ENCODE peak calls at places on chromosome 19, in six cellular contexts. L is PC-3, G is hepatocyte, W is neural progenitor cell, V is HCT116, F is MM.1S. K is an unnamed sample.

GRCh38 chr19:8145969-8146368 is 3.4 kb downstream of the FBN3 start:
- DNase-seq in F (peak), G (no peak), W (peak), L (peak), V (no peak), K (peak)

GRCh38 chr19:50842130-50842529 is 8.8 kb upstream of the KLK15 start:
- DNase-seq in G (no peak), V (no peak), W (no peak), F (no peak), L (no peak), K (no peak)

GRCh38 chr19:42989851-42990250 is 36.4 kb downstream of the PSG11 start:
- DNase-seq in F (no peak), G (no peak), V (no peak), W (no peak), L (no peak), K (no peak)

GRCh38 chr19:35225951-35226350 is 2.6 kb downstream of the FAM187B start:
- DNase-seq in G (no peak), W (no peak), V (no peak), F (no peak), L (no peak), K (no peak)

GRCh38 chr19:3398114-3398899 is 31.9 kb downstream of the NFIC start:
- DNase-seq in V (no peak), G (peak), F (no peak), L (no peak), W (peak), K (no peak)

GRCh38 chr19:46984077-46985010 is 35.3 kb upstream of the NPAS1 start:
- DNase-seq in F (no peak), L (peak), W (no peak), G (peak), V (no peak), K (no peak)

GRCh38 chr19:3073159-3073563 is 10.9 kb upstream of the TLE5 start:
- DNase-seq in F (no peak), W (no peak), L (no peak), V (peak), G (no peak), K (no peak)

GRCh38 chr19:44258835-44259413 is 762 bp upstream of the ZNF233 start:
- DNase-seq in G (no peak), W (no peak), V (no peak), F (no peak), L (peak), K (no peak)

GRCh38 chr19:50425581-50425980 is 6.8 kb downstream of the SPIB start:
- DNase-seq in W (no peak), L (no peak), F (no peak), V (no peak), G (no peak), K (no peak)

GRCh38 chr19:56120371-56121179 is 520 bp downstream of the ZNF787 start:
- DNase-seq in V (peak), F (peak), L (peak), G (peak), W (peak), K (peak)

GRCh38 chr19:23273022-23273593 is 22.9 kb upstream of the ZNF724 start:
- DNase-seq in L (no peak), W (peak), G (no peak), V (no peak), F (peak), K (peak)

GRCh38 chr19:15641901-15642491 is 1.3 kb downstream of the CYP4F3 start:
- DNase-seq in V (no peak), F (no peak), G (no peak), W (no peak), L (no peak), K (no peak)

GRCh38 chr19:35882074-35882832 is 13.9 kb downstream of the APLP1 start:
- DNase-seq in V (peak), W (peak), G (peak), F (peak), L (peak), K (peak)

GRCh38 chr19:42251572-42251990 is 3.3 kb downstream of the ERF start:
- DNase-seq in F (peak), L (no peak), G (no peak), V (no peak), W (no peak), K (no peak)

GRCh38 chr19:21463449-21464105 is 41.8 kb upstream of the ZNF429 start:
- DNase-seq in V (no peak), F (no peak), L (peak), W (peak), G (peak), K (no peak)

GRCh38 chr19:1065606-1066109 is 1.3 kb upstream of the ARHGAP45 start:
- DNase-seq in G (peak), W (no peak), V (peak), L (peak), F (no peak), K (no peak)

GRCh38 chr19:1066251-1066747 is 668 bp upstream of the ARHGAP45 start:
- DNase-seq in V (no peak), F (no peak), G (peak), L (peak), W (peak), K (no peak)

GRCh38 chr19:1063909-1064660 is 2.9 kb upstream of the ARHGAP45 start:
- DNase-seq in G (no peak), L (peak), F (no peak), W (no peak), V (no peak), K (peak)

GRCh38 chr19:1063030-1063908 is 3.7 kb upstream of the ARHGAP45 start:
- DNase-seq in G (no peak), F (peak), V (peak), L (peak), W (no peak), K (peak)

DNA sequence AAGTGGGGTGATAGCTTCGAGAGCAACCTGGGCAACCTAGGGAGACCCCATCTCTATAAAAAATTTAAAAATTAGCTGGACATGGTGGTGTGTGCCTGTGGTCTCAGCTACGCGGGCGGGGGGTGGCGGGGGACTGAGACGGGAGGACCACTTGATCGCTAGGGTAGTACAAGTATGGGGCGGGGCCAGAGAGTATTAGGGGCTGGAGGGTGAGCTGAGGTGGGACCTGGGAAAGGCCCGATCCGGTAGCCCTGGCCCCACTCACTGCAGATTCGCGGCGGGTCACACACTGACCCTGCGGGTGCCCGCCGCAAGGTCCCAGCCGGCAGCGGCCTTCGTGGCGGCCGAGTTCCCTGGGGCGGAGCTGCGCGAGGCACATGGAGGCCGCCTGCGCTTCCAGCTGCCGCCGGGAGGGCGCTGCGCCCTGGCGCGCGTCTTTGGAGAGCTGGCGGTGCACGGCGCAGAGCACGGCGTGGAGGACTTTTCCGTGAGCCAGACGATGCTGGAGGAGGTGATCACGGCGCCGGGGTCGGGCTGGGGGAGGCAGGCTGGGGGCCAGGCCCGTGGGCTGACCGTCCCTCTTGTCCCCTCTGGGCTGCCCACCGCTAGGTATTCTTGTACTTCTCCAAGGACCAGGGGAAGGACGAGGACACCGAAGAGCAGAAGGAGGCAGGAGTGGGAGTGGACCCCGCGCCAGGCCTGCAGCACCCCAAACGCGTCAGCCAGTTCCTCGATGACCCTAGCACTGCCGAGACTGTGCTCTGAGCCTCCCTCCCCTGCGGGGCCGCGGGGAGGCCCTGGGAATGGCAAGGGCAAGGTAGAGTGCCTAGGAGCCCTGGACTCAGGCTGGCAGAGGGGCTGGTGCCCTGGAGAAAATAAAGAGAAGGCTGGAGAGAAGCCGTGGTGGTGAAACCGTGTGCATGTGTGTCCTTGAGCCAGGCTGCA is 2.0 kb upstream of the ARHGAP45 start:
- DNase-seq in V (peak), G (peak), W (peak), L (peak), F (peak), K (peak)
- TF ChIP-seq EZH2phosphoT487 in V (no peak), G (no peak), W (no peak), L (no peak), F (no peak), K (no peak)

GRCh38 chr19:48103922-48104321 is 6.7 kb downstream of the PLA2G4C start:
- DNase-seq in W (no peak), L (no peak), G (no peak), F (no peak), V (no peak), K (no peak)

GRCh38 chr19:48102870-48103751 is 7.5 kb downstream of the PLA2G4C start:
- DNase-seq in W (peak), F (peak), G (peak), L (peak), V (peak), K (peak)
- TF ChIP-seq CTCF in W (peak), F (peak), G (peak), L (peak), V (peak), K (peak)

GRCh38 chr19:30175987-30176386 is 196.2 kb upstream of the ZNF536 start:
- DNase-seq in F (no peak), W (no peak), L (no peak), V (no peak), G (no peak), K (no peak)
- H3K4me2 ChIP-seq in F (no peak), W (no peak), L (no peak), V (no peak), G (no peak), K (no peak)

GRCh38 chr19:30546332-30546731 is 174.1 kb downstream of the ZNF536 start:
- DNase-seq in V (no peak), L (no peak), W (no peak), F (no peak), G (no peak), K (no peak)
- TF ChIP-seq EZH2phosphoT487 in V (no peak), L (no peak), W (no peak), F (no peak), G (no peak), K (no peak)

GRCh38 chr19:13243971-13244370 is 93.8 kb downstream of the IER2 start:
- DNase-seq in L (no peak), G (no peak), W (no peak), V (no peak), F (no peak), K (no peak)

GRCh38 chr19:13238891-13239534 is 88.8 kb downstream of the IER2 start:
- DNase-seq in L (no peak), V (no peak), G (no peak), W (no peak), F (no peak), K (no peak)

GRCh38 chr19:13240312-13241022 is 90.3 kb downstream of the IER2 start:
- DNase-seq in G (no peak), L (peak), W (no peak), F (no peak), V (no peak), K (no peak)

GRCh38 chr19:13244920-13245319 is 94.7 kb downstream of the IER2 start:
- DNase-seq in L (no peak), W (no peak), V (no peak), G (no peak), F (no peak), K (no peak)

DNA sequence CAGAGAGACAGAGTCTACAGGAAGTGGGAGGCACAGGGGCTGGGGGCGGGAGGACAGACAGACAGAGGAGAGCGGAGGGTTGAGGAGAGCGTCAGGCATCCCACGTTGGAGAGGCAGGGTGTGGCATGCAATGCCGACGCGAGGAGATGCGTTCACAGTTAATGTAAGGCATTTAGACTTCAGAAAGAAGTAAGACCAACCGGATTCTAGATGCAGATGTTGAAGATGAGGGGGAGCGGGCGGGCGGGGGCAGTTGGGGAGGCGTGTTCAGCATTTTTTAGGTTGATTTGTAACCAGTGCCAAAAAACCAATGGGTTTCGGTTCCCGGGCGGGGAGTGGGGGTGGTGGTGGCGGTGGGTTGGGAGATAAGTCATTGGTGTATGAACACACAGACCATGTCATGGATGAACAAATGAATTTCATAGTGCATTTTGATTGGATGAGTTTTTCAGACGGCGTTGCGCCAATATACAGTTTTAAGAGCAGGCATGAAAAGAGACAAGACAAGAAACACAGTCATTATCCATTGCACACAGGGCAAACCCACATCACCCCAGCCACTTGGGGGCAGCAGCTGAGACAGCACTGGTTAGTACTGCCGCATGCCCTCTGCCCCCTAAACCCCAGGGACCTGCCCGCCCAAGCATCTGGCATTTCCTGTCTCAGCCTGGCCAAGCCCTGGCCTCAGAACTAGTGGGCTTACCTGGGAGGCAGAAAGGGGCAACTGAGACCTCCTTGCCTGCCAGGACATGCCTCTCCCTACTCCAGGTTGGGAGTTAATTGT is 91.3 kb downstream of the IER2 start:
- DNase-seq in G (no peak), F (no peak), W (no peak), V (no peak), L (peak), K (peak)
- TF ChIP-seq CTCF in G (no peak), F (no peak), W (no peak), V (peak), L (peak), K (peak)

GRCh38 chr19:33511346-33511745 is 10.2 kb downstream of the PEPD start:
- DNase-seq in G (no peak), V (no peak), F (no peak), W (no peak), L (no peak), K (no peak)

GRCh38 chr19:33509774-33510173 is 11.8 kb downstream of the PEPD start:
- DNase-seq in V (no peak), G (no peak), F (no peak), W (no peak), L (no peak), K (no peak)

GRCh38 chr19:33508941-33509614 is 12.5 kb downstream of the PEPD start:
- DNase-seq in G (no peak), W (no peak), V (no peak), F (no peak), L (no peak), K (no peak)

GRCh38 chr19:33512021-33512420 is 9.6 kb downstream of the PEPD start:
- DNase-seq in V (no peak), F (no peak), G (no peak), W (no peak), L (no peak), K (no peak)

GRCh38 chr19:33510728-33511255 is 10.8 kb downstream of the PEPD start:
- DNase-seq in G (no peak), L (no peak), V (no peak), F (no peak), W (no peak), K (no peak)
- H3K4me2 ChIP-seq in G (no peak), L (no peak), V (no peak), F (no peak), W (no peak), K (no peak)

DNA sequence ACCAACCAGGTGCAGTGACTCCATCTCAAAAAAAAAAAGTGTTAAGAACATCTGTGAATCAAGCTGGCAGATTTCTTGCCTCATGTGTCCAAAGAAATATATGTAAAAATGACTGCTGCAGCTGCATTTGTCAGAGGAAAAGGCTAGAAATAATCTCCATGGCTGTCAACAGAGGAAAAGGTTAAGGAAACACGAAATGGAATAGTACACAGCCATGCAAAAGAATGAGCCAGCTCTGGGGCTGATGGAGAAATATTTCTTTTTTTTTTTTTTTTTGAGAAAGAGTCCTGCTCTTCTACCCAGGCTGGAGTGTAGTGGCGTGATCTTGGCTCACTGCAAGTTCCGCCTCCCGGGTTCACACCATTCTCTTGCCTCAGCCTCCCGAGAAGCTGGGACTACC is 6.6 kb downstream of the RAB3D start:
- DNase-seq in L (no peak), W (no peak), V (no peak), F (no peak), G (no peak), K (no peak)
- TF ChIP-seq EZH2phosphoT487 in L (no peak), W (no peak), V (no peak), F (no peak), G (no peak), K (no peak)

DNA sequence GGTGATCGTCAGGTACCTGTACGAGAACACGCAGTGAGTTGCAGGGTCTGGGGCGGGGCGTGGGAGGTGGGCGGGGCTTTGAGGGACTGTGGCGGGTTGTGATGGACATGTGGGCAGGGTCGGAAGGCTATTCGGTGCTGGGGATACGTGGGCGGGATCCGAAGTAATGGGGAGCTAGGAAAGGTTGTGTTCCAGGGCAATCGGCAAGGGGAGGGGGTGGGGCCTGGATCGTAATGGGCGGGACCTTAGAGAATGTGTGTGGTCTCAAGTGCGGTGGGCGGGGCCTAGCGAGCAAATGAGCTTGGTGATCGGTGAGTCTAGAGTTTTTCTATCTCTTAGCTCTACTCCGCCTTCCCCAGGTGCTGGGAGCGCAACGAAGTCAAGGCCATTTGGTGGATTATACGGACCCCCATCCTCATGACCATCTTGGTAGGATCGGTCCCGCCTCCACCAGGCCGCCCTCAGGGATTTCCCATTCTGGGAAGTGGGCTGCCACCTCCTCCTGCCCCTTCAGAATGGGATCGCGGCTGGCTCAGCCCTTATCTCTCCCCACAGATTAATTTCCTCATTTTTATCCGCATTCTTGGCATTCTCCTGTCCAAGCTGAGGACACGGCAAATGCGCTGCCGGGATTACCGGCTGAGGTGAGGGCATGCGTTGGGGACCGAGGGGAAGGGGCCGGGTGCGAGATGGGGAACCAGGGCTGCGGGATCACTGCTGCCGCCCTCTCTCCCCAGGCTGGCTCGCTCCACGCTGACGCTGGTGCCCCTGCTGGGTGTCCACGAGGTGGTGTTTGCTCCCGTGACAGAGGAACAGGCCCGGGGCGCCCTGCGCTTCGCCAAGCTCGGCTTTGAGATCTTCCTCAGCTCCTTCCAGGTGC is 9.6 kb downstream of the GIPR start:
- DNase-seq in G (peak), F (peak), W (peak), V (peak), L (peak), K (peak)
- TF ChIP-seq CTCF in G (peak), F (no peak), W (no peak), V (no peak), L (no peak), K (peak)